ENCODE peak calls at places on chromosomes 7 and 10, in five cellular contexts. Q, J, L, H and X are unnamed samples.

GRCh38 chr10:3778708-3779108 is 6.3 kb downstream of the KLF6 start:
- DNase-seq in Q (no peak), J (no peak), L (no peak), H (no peak), X (no peak)

GRCh38 chr10:13417459-13418126 is 69.5 kb upstream of the SEPHS1 start:
- DNase-seq in J (no peak), L (no peak), Q (peak; percentile 42), H (no peak), X (no peak)

GRCh38 chr10:6064119-6064518 is 2.0 kb upstream of the IL2RA start:
- DNase-seq in L (no peak), H (no peak), J (no peak), Q (no peak), X (no peak)

GRCh38 chr10:99540673-99541531 is 8.2 kb downstream of the NKX2-3 start:
- DNase-seq in J (no peak), L (no peak), Q (no peak), H (no peak), X (no peak)

GRCh38 chr10:124688889-124689670 is 55.1 kb downstream of the FAM53B start:
- DNase-seq in L (no peak), Q (no peak), J (no peak), H (no peak), X (no peak)

GRCh38 chr10:133439517-133440461 is 14.0 kb upstream of the SCART1 start:
- DNase-seq in H (no peak), L (no peak), Q (no peak), J (no peak), X (no peak)

GRCh38 chr7:17598846-17599245 is 300.4 kb downstream of the AHR start:
- DNase-seq in J (no peak), H (no peak), L (no peak), Q (no peak), X (no peak)

GRCh38 chr10:102599565-102600327 is 44.5 kb upstream of the TRIM8 start:
- DNase-seq in J (no peak), L (no peak), H (no peak), Q (no peak), X (no peak)

GRCh38 chr7:74289660-74290589 is 718 bp downstream of the CLIP2 start:
- DNase-seq in J (no peak), Q (peak; percentile 52), L (no peak), H (peak; percentile 42), X (no peak)